ENCODE peak calls at places on chromosome 5, in ten cellular contexts. R is brain microvascular endothelial cell, V is adrenal gland, W is neural progenitor cell, Y is lower lobe of right lung, A is heart right ventricle, M is tibial nerve, D is WERI-Rb-1, T is uterus, U is PC-3. Q is an unnamed sample.

GRCh38 chr5:89255845-89256463 is 373.0 kb upstream of the MEF2C start:
- DNase-seq in R (peak; percentile 77), V (no peak), W (peak; percentile 5), Y (no peak), A (no peak), M (no peak), D (no peak), T (no peak), U (peak; percentile 51), Q (no peak)

GRCh38 chr5:67028371-67028770 is 168.2 kb downstream of the CD180 start:
- DNase-seq in R (peak; percentile 50), V (no peak), W (no peak), Y (no peak), A (no peak), M (no peak), D (no peak), T (no peak), U (no peak), Q (no peak)

GRCh38 chr5:150651924-150652688 is 8.9 kb upstream of the MYOZ3 start:
- DNase-seq in R (no peak), V (peak; percentile 15), W (peak; percentile 34), Y (no peak), A (no peak), M (no peak), D (no peak), T (no peak), U (no peak), Q (no peak)

GRCh38 chr5:116453920-116454319 is 120.7 kb downstream of the SEMA6A start:
- DNase-seq in R (peak; percentile 80), V (no peak), W (no peak), Y (no peak), A (no peak), M (no peak), D (no peak), T (no peak), U (no peak), Q (no peak)

GRCh38 chr5:38559427-38559826 is 3.0 kb upstream of the LIFR start:
- DNase-seq in R (no peak), V (no peak), W (no peak), Y (no peak), A (no peak), M (no peak), D (no peak), T (no peak), U (no peak), Q (no peak)

GRCh38 chr5:40150896-40151295 is 528.8 kb upstream of the PTGER4 start:
- DNase-seq in R (no peak), V (no peak), W (no peak), Y (no peak), A (no peak), M (no peak), D (no peak), T (no peak), U (no peak), Q (no peak)

GRCh38 chr5:159052282-159053011 is 47.3 kb downstream of the EBF1 start:
- DNase-seq in R (peak; percentile 31), V (no peak), W (peak; percentile 81), Y (no peak), A (no peak), M (no peak), D (no peak), T (no peak), U (no peak), Q (no peak)

GRCh38 chr5:156477196-156477595 is 150.2 kb downstream of the SGCD start:
- DNase-seq in R (peak; percentile 10), V (no peak), W (no peak), Y (no peak), A (no peak), M (no peak), D (no peak), T (no peak), U (no peak), Q (no peak)

GRCh38 chr5:173855162-173855994 is 32.8 kb upstream of the CPEB4 start:
- DNase-seq in R (peak; percentile 31), V (no peak), W (no peak), Y (no peak), A (no peak), M (no peak), D (no peak), T (no peak), U (peak; percentile 18), Q (no peak)

GRCh38 chr5:168365581-168366081 is 74.2 kb downstream of the WWC1 start:
- DNase-seq in R (no peak), V (no peak), W (peak; percentile 38), Y (peak; percentile 77), A (no peak), M (peak; percentile 7), D (no peak), T (no peak), U (peak; percentile 75), Q (no peak)

GRCh38 chr5:34606101-34606500 is 50.0 kb upstream of the RAI14 start:
- DNase-seq in R (no peak), V (peak; percentile 80), W (no peak), Y (no peak), A (no peak), M (no peak), D (no peak), T (no peak), U (no peak), Q (no peak)

GRCh38 chr5:126483156-126483555 is 59.9 kb downstream of the GRAMD2B start:
- DNase-seq in R (no peak), V (no peak), W (no peak), Y (no peak), A (no peak), M (no peak), D (no peak), T (no peak), U (peak; percentile 22), Q (no peak)

GRCh38 chr5:137695651-137696428 is 40.0 kb downstream of the KLHL3 start:
- DNase-seq in R (no peak), V (no peak), W (no peak), Y (no peak), A (peak; percentile 27), M (peak; percentile 10), D (no peak), T (no peak), U (no peak), Q (no peak)

GRCh38 chr5:180389252-180390101 is 36.3 kb upstream of the GFPT2 start:
- DNase-seq in R (no peak), V (no peak), W (no peak), Y (no peak), A (no peak), M (no peak), D (no peak), T (no peak), U (peak; percentile 9), Q (no peak)

GRCh38 chr5:93960044-93960443 is 218.6 kb upstream of the POU5F2 start:
- DNase-seq in R (no peak), V (no peak), W (no peak), Y (no peak), A (no peak), M (no peak), D (no peak), T (no peak), U (no peak), Q (no peak)

GRCh38 chr5:93967923-93968322 is 226.5 kb upstream of the POU5F2 start:
- DNase-seq in R (no peak), V (no peak), W (no peak), Y (no peak), A (no peak), M (no peak), D (no peak), T (no peak), U (no peak), Q (no peak)

GRCh38 chr5:93964421-93964820 is 223.0 kb upstream of the POU5F2 start:
- DNase-seq in R (no peak), V (no peak), W (no peak), Y (no peak), A (no peak), M (no peak), D (no peak), T (no peak), U (no peak), Q (no peak)
- TF ChIP-seq CTCF in R (no peak), V (no peak), W (no peak), Y (no peak), A (no peak), M (no peak), D (no peak), T (no peak), U (no peak), Q (no peak)

DNA sequence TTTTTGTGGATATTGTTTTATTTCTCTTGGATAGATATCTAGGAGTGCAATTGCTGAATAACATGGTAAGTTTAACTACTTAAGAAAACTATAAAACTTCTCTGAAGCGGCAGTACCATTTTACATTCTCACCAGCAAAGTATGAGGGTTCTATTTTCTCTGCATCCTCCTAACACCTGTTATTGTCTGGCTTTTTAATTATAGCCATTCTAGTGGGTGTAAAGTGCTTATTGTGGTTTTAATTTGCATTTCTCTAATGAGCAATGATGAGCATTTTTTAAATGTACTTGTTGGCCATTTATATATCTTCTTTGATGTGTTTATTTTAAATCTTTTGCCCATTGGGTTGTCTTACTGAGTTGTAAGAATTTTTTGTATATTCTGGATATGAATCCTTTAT is 28.7 kb downstream of the SMIM32 start:
- DNase-seq in R (no peak), V (no peak), W (no peak), Y (no peak), A (no peak), M (no peak), D (no peak), T (no peak), U (no peak), Q (no peak)
- H3K4me3 ChIP-seq in R (no peak overlapping the region), V (no peak overlapping the region), W (no peak overlapping the region), Y (no peak overlapping the region), A (no peak overlapping the region), M (no peak overlapping the region), D (no peak overlapping the region), T (no peak overlapping the region), U (no peak overlapping the region), Q (no peak overlapping the region)

GRCh38 chr5:171401167-171401947 is 13.7 kb downstream of the NPM1 start:
- DNase-seq in R (no peak), V (no peak), W (no peak), Y (no peak), A (no peak), M (no peak), D (no peak), T (no peak), U (no peak), Q (no peak)
- H3K27me3 ChIP-seq in R (no peaks in the 10 kb centered on the region), V (no peaks in the 10 kb centered on the region), W (no peaks in the 10 kb centered on the region), Y (no peaks in the 10 kb centered on the region), A (no peaks in the 10 kb centered on the region), M (no peaks in the 10 kb centered on the region), D (no peaks in the 10 kb centered on the region), T (no peaks in the 10 kb centered on the region), U (no peaks in the 10 kb centered on the region), Q (no peaks in the 10 kb centered on the region)

GRCh38 chr5:50927953-50928352 is 261.5 kb downstream of the PARP8 start:
- DNase-seq in R (no peak), V (no peak), W (no peak), Y (no peak), A (no peak), M (no peak), D (no peak), T (no peak), U (no peak), Q (no peak)

GRCh38 chr5:50921366-50922133 is 255.1 kb downstream of the PARP8 start:
- DNase-seq in R (no peak), V (no peak), W (no peak), Y (no peak), A (no peak), M (no peak), D (no peak), T (no peak), U (no peak), Q (no peak)

GRCh38 chr5:50923768-50924113 is 257.3 kb downstream of the PARP8 start:
- DNase-seq in R (no peak), V (no peak), W (no peak), Y (no peak), A (no peak), M (no peak), D (no peak), T (no peak), U (no peak), Q (no peak)

GRCh38 chr5:50922942-50923767 is 256.7 kb downstream of the PARP8 start:
- DNase-seq in R (no peak), V (no peak), W (no peak), Y (no peak), A (peak; percentile 4), M (no peak), D (no peak), T (no peak), U (no peak), Q (no peak)
- TF ChIP-seq CTCF in R (no peak), V (no peak), W (no peak), Y (no peak), A (no peak), M (no peak), D (no peak), T (no peak), U (no peak), Q (no peak)

Q was measured in kidney epithelial cell.